ENCODE peak calls at places on chromosomes 1 and 21, in nine cellular contexts. P, B, J, Q, K, C, L, R and O are unnamed samples.
A peak's percentile ranks its signal among the peaks of the same experiment; 100 is the strongest.

GRCh38 chr1:57017717-57018116 is 51.9 kb upstream of the C8B start:
- DNase-seq in P (no peak), B (peak; percentile 8), J (peak; percentile 61), Q (peak; percentile 47), K (no peak), C (no peak), L (no peak), R (no peak), O (no peak)

GRCh38 chr1:50975436-50975835 is 5.4 kb downstream of the CDKN2C start:
- DNase-seq in P (no peak), B (no peak), J (no peak), Q (no peak), K (no peak), C (no peak), L (no peak), R (no peak), O (no peak)

GRCh38 chr1:108533351-108534083 is 26.4 kb upstream of the EEIG2 start:
- DNase-seq in P (peak; percentile 41), B (no peak), J (no peak), Q (peak; percentile 97), K (no peak), C (no peak), L (peak; percentile 74), R (no peak), O (no peak)

GRCh38 chr1:12285496-12286143 is 55.8 kb downstream of the VPS13D start:
- DNase-seq in P (no peak), B (no peak), J (no peak), Q (no peak), K (no peak), C (no peak), L (no peak), R (no peak), O (no peak)

GRCh38 chr1:151165281-151165737 is 393 bp downstream of the LYSMD1 start:
- DNase-seq in P (peak; percentile 41), B (no peak), J (peak; percentile 66), Q (peak; percentile 71), K (no peak), C (no peak), L (peak; percentile 35), R (no peak), O (peak; percentile 88)

GRCh38 chr1:42793824-42794223 is 9.0 kb downstream of the TMEM269 start:
- DNase-seq in P (no peak), B (no peak), J (no peak), Q (no peak), K (no peak), C (no peak), L (no peak), R (no peak), O (no peak)

GRCh38 chr1:225768662-225769426 is 8.8 kb upstream of the SRP9 start:
- DNase-seq in P (peak; percentile 26), B (no peak), J (peak; percentile 37), Q (peak; percentile 74), K (no peak), C (no peak), L (peak; percentile 50), R (no peak), O (peak; percentile 20)

GRCh38 chr21:41605178-41605933 is 97.4 kb upstream of the TMPRSS2 start:
- DNase-seq in P (no peak), B (no peak), J (no peak), Q (no peak), K (no peak), C (no peak), L (peak; percentile 75), R (peak; percentile 85), O (no peak)

GRCh38 chr1:177873238-177873637 is 96.6 kb downstream of the SEC16B start:
- DNase-seq in P (no peak), B (no peak), J (no peak), Q (no peak), K (no peak), C (no peak), L (no peak), R (no peak), O (no peak)

GRCh38 chr1:113048064-113048463 is 24.9 kb upstream of the LRIG2 start:
- DNase-seq in P (no peak), B (no peak), J (no peak), Q (no peak), K (no peak), C (no peak), L (no peak), R (no peak), O (no peak)

GRCh38 chr1:15310544-15310943 is 63.5 kb downstream of the FHAD1 start:
- DNase-seq in P (no peak), B (no peak), J (no peak), Q (no peak), K (no peak), C (no peak), L (no peak), R (no peak), O (no peak)

GRCh38 chr1:15305366-15305765 is 58.3 kb downstream of the FHAD1 start:
- DNase-seq in P (no peak), B (no peak), J (no peak), Q (no peak), K (no peak), C (no peak), L (no peak), R (no peak), O (no peak)

GRCh38 chr1:15311122-15311822 is 64.2 kb downstream of the FHAD1 start:
- DNase-seq in P (no peak), B (no peak), J (no peak), Q (no peak), K (no peak), C (no peak), L (no peak), R (no peak), O (no peak)

GRCh38 chr1:15308135-15308534 is 61.1 kb downstream of the FHAD1 start:
- DNase-seq in P (no peak), B (no peak), J (no peak), Q (no peak), K (no peak), C (no peak), L (no peak), R (no peak), O (no peak)

GRCh38 chr1:15308621-15309027 is 61.6 kb downstream of the FHAD1 start:
- DNase-seq in P (no peak), B (no peak), J (no peak), Q (no peak), K (no peak), C (no peak), L (no peak), R (peak; percentile 40), O (no peak)
- TF ChIP-seq POLR2A in P (no peak), B (no peak), J (no peak), Q (no peak), K (no peak), C (no peak), L (no peak), R (no peak), O (no peak)

GRCh38 chr1:228737613-228738012 is 2.3 kb downstream of the RHOU start:
- DNase-seq in P (no peak), B (no peak), J (no peak), Q (no peak), K (no peak), C (no peak), L (no peak), R (no peak), O (no peak)
- H3K4me3 ChIP-seq in P (peak overlapping the region; percentile 87), B (no peak overlapping the region), J (no peak overlapping the region), Q (no peak overlapping the region), K (peak overlapping the region; percentile 89), C (peak overlapping the region; percentile 94), L (peak overlapping the region; percentile 83), R (peak overlapping the region; percentile 75), O (peak overlapping the region; percentile 63)

DNA sequence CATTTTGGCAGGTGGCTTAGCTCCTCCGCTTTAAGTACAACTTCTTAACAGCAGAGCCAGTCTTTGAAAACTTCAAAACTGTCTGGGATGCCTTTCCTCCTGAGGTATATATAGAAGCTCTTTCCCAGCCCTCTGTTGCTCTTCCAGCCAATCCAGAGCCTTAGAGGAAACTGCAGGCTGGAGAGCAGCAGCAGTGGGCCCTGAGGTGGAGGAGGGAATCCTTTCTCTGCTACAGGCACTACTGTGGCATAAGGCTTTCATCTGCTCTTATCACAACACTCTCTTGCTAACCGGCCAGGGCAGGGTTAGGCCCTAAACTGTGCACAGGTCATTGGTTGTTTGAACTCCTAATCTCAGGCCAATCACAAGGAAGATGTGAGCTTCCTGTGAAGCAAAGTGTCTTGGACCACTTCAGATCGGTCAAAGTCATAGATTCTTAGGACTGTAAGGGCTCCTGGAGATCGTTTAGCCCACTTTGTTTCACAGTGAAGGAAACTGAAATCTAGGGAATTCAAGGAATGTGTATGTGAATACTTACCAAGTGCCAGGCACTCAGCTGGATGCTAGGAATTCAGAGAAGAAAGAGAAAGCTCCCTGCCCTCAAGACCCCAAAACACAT is at the start of gene RGS5:
- DNase-seq in P (no peak), B (no peak), J (peak; percentile 61), Q (no peak), K (no peak), C (no peak), L (no peak), R (no peak), O (no peak)
- TF ChIP-seq POLR2AphosphoS5 in P (no peak), B (no peak), J (peak; percentile 46), Q (no peak), K (no peak), C (no peak), L (no peak), R (no peak), O (no peak)

GRCh38 chr1:209884249-209884648 is 53.8 kb upstream of the SYT14 start:
- DNase-seq in P (no peak), B (no peak), J (no peak), Q (no peak), K (no peak), C (no peak), L (no peak), R (no peak), O (no peak)

GRCh38 chr1:209885403-209886218 is 52.4 kb upstream of the SYT14 start:
- DNase-seq in P (no peak), B (no peak), J (no peak), Q (no peak), K (no peak), C (no peak), L (no peak), R (no peak), O (no peak)

GRCh38 chr1:209886219-209886536 is 51.8 kb upstream of the SYT14 start:
- DNase-seq in P (no peak), B (no peak), J (no peak), Q (no peak), K (no peak), C (peak; percentile 25), L (no peak), R (no peak), O (no peak)

GRCh38 chr1:209883341-209883971 is 54.6 kb upstream of the SYT14 start:
- DNase-seq in P (no peak), B (no peak), J (no peak), Q (no peak), K (peak; percentile 3), C (no peak), L (no peak), R (no peak), O (no peak)

GRCh38 chr1:209884665-209885117 is 53.3 kb upstream of the SYT14 start:
- DNase-seq in P (no peak), B (peak; percentile 81), J (no peak), Q (peak; percentile 75), K (no peak), C (peak; percentile 52), L (no peak), R (peak; percentile 39), O (no peak)
- TF ChIP-seq POLR2A in P (no peak), B (no peak), J (no peak), Q (no peak), K (no peak), C (no peak), L (no peak), R (no peak), O (no peak)

GRCh38 chr1:161068306-161069200 is 1.1 kb downstream of the ARHGAP30 start:
- DNase-seq in P (no peak), B (no peak), J (no peak), Q (peak; percentile 59), K (no peak), C (no peak), L (no peak), R (peak; percentile 62), O (peak; percentile 95)
- H3K4me3 ChIP-seq in P (peak overlapping the region; percentile 35), B (no peak overlapping the region), J (no peak overlapping the region), Q (no peak overlapping the region), K (peak overlapping the region; percentile 41), C (peak overlapping the region; percentile 24), L (no peak overlapping the region), R (peak overlapping the region; percentile 52), O (peak overlapping the region; percentile 78)